ENCODE peak calls at places on chromosomes 2 and 18, in nine cellular contexts. One of them, this sample, is unnamed.

GRCh38 chr18:8908792-8909510 is 193.5 kb upstream of the NDUFV2 start:
- DNase-seq in neural progenitor cell: no peak
- DNase-seq in gastrocnemius medialis: no peak
- DNase-seq in adrenal gland: no peak
- DNase-seq in small intestine: no peak
- DNase-seq in heart right ventricle: no peak
- DNase-seq in aorta: no peak
- DNase-seq in lower lobe of right lung: no peak
- DNase-seq in right lobe of liver: no peak
- DNase-seq in this sample: no peak

GRCh38 chr2:218035463-218036100 is 32.8 kb upstream of the TNS1 start:
- DNase-seq in neural progenitor cell: no peak
- DNase-seq in gastrocnemius medialis: no peak
- DNase-seq in adrenal gland: peak; percentile 11
- DNase-seq in small intestine: no peak
- DNase-seq in heart right ventricle: no peak
- DNase-seq in aorta: peak; percentile 74
- DNase-seq in lower lobe of right lung: no peak
- DNase-seq in right lobe of liver: no peak
- DNase-seq in this sample: no peak

GRCh38 chr2:27752551-27753237 is 18.8 kb upstream of the MRPL33 start:
- DNase-seq in neural progenitor cell: peak; percentile 39
- DNase-seq in gastrocnemius medialis: no peak
- DNase-seq in adrenal gland: no peak
- DNase-seq in small intestine: peak; percentile 93
- DNase-seq in heart right ventricle: no peak
- DNase-seq in aorta: no peak
- DNase-seq in lower lobe of right lung: no peak
- DNase-seq in right lobe of liver: no peak
- DNase-seq in this sample: peak; percentile 17

GRCh38 chr2:73053316-73054114 is 18.0 kb downstream of the SFXN5 start:
- DNase-seq in neural progenitor cell: no peak
- DNase-seq in gastrocnemius medialis: no peak
- DNase-seq in adrenal gland: no peak
- DNase-seq in small intestine: no peak
- DNase-seq in heart right ventricle: no peak
- DNase-seq in aorta: no peak
- DNase-seq in lower lobe of right lung: no peak
- DNase-seq in right lobe of liver: no peak
- DNase-seq in this sample: no peak

GRCh38 chr2:217703999-217704398 is 298.8 kb downstream of the TNS1 start:
- DNase-seq in neural progenitor cell: no peak
- DNase-seq in gastrocnemius medialis: no peak
- DNase-seq in adrenal gland: no peak
- DNase-seq in small intestine: no peak
- DNase-seq in heart right ventricle: no peak
- DNase-seq in aorta: no peak
- DNase-seq in lower lobe of right lung: no peak
- DNase-seq in right lobe of liver: no peak
- DNase-seq in this sample: no peak

GRCh38 chr18:77087391-77088141 is 45.0 kb downstream of the MBP start:
- DNase-seq in neural progenitor cell: peak; percentile 73
- DNase-seq in gastrocnemius medialis: no peak
- DNase-seq in adrenal gland: no peak
- DNase-seq in small intestine: peak; percentile 36
- DNase-seq in heart right ventricle: peak; percentile 58
- DNase-seq in aorta: peak; percentile 89
- DNase-seq in lower lobe of right lung: peak; percentile 71
- DNase-seq in right lobe of liver: no peak
- DNase-seq in this sample: peak; percentile 71

GRCh38 chr18:34971313-34971712 is 69.9 kb upstream of the MAPRE2 start:
- DNase-seq in neural progenitor cell: no peak
- DNase-seq in gastrocnemius medialis: no peak
- DNase-seq in adrenal gland: no peak
- DNase-seq in small intestine: no peak
- DNase-seq in heart right ventricle: no peak
- DNase-seq in aorta: no peak
- DNase-seq in lower lobe of right lung: no peak
- DNase-seq in right lobe of liver: no peak
- DNase-seq in this sample: no peak

GRCh38 chr18:7901657-7902056 is 334.5 kb downstream of the PTPRM start:
- DNase-seq in neural progenitor cell: no peak
- DNase-seq in gastrocnemius medialis: no peak
- DNase-seq in adrenal gland: no peak
- DNase-seq in small intestine: no peak
- DNase-seq in heart right ventricle: no peak
- DNase-seq in aorta: no peak
- DNase-seq in lower lobe of right lung: no peak
- DNase-seq in right lobe of liver: no peak
- DNase-seq in this sample: no peak

GRCh38 chr2:32553829-32554432 is 73.9 kb upstream of the TTC27 start:
- DNase-seq in neural progenitor cell: peak; percentile 37
- DNase-seq in gastrocnemius medialis: no peak
- DNase-seq in adrenal gland: no peak
- DNase-seq in small intestine: peak; percentile 9
- DNase-seq in heart right ventricle: no peak
- DNase-seq in aorta: no peak
- DNase-seq in lower lobe of right lung: no peak
- DNase-seq in right lobe of liver: no peak
- DNase-seq in this sample: peak; percentile 73

GRCh38 chr2:53622141-53622540 is 145.5 kb upstream of the CHAC2 start:
- DNase-seq in neural progenitor cell: no peak
- DNase-seq in gastrocnemius medialis: no peak
- DNase-seq in adrenal gland: no peak
- DNase-seq in small intestine: no peak
- DNase-seq in heart right ventricle: no peak
- DNase-seq in aorta: no peak
- DNase-seq in lower lobe of right lung: no peak
- DNase-seq in right lobe of liver: no peak
- DNase-seq in this sample: no peak

GRCh38 chr2:235639885-235640284 is 146.0 kb downstream of the AGAP1 start:
- DNase-seq in neural progenitor cell: no peak
- DNase-seq in gastrocnemius medialis: no peak
- DNase-seq in adrenal gland: no peak
- DNase-seq in small intestine: no peak
- DNase-seq in heart right ventricle: no peak
- DNase-seq in aorta: no peak
- DNase-seq in lower lobe of right lung: no peak
- DNase-seq in right lobe of liver: no peak
- DNase-seq in this sample: no peak

GRCh38 chr2:235094457-235094856 is 142.6 kb downstream of the SH3BP4 start:
- DNase-seq in neural progenitor cell: no peak
- DNase-seq in gastrocnemius medialis: no peak
- DNase-seq in adrenal gland: no peak
- DNase-seq in small intestine: no peak
- DNase-seq in heart right ventricle: no peak
- DNase-seq in aorta: no peak
- DNase-seq in lower lobe of right lung: no peak
- DNase-seq in right lobe of liver: no peak
- DNase-seq in this sample: no peak

GRCh38 chr18:22734103-22734661 is 198.9 kb upstream of the RBBP8 start:
- DNase-seq in neural progenitor cell: no peak
- DNase-seq in gastrocnemius medialis: no peak
- DNase-seq in adrenal gland: no peak
- DNase-seq in small intestine: no peak
- DNase-seq in heart right ventricle: no peak
- DNase-seq in aorta: no peak
- DNase-seq in lower lobe of right lung: no peak
- DNase-seq in right lobe of liver: no peak
- DNase-seq in this sample: no peak

GRCh38 chr2:129281761-129282160 is 697.7 kb upstream of the RAB6C start:
- DNase-seq in neural progenitor cell: no peak
- DNase-seq in gastrocnemius medialis: no peak
- DNase-seq in adrenal gland: no peak
- DNase-seq in small intestine: no peak
- DNase-seq in heart right ventricle: no peak
- DNase-seq in aorta: no peak
- DNase-seq in lower lobe of right lung: no peak
- DNase-seq in right lobe of liver: no peak
- DNase-seq in this sample: peak; percentile 58

GRCh38 chr2:27958711-27959378 is 68.3 kb downstream of the BABAM2 start:
- DNase-seq in neural progenitor cell: peak; percentile 35
- DNase-seq in gastrocnemius medialis: no peak
- DNase-seq in adrenal gland: no peak
- DNase-seq in small intestine: no peak
- DNase-seq in heart right ventricle: no peak
- DNase-seq in aorta: no peak
- DNase-seq in lower lobe of right lung: no peak
- DNase-seq in right lobe of liver: no peak
- DNase-seq in this sample: no peak

GRCh38 chr2:139721454-139721995 is 941.3 kb upstream of the NXPH2 start:
- DNase-seq in neural progenitor cell: peak; percentile 38
- DNase-seq in gastrocnemius medialis: no peak
- DNase-seq in adrenal gland: no peak
- DNase-seq in small intestine: no peak
- DNase-seq in heart right ventricle: no peak
- DNase-seq in aorta: no peak
- DNase-seq in lower lobe of right lung: no peak
- DNase-seq in right lobe of liver: no peak
- DNase-seq in this sample: peak; percentile 5

GRCh38 chr2:240974771-240975572 is 23.4 kb upstream of the SNED1 start:
- DNase-seq in neural progenitor cell: no peak
- DNase-seq in gastrocnemius medialis: no peak
- DNase-seq in adrenal gland: no peak
- DNase-seq in small intestine: no peak
- DNase-seq in heart right ventricle: no peak
- DNase-seq in aorta: no peak
- DNase-seq in lower lobe of right lung: peak; percentile 19
- DNase-seq in right lobe of liver: no peak
- DNase-seq in this sample: no peak

GRCh38 chr18:10299686-10300085 is 154.7 kb upstream of the APCDD1 start:
- DNase-seq in neural progenitor cell: no peak
- DNase-seq in gastrocnemius medialis: no peak
- DNase-seq in adrenal gland: no peak
- DNase-seq in small intestine: no peak
- DNase-seq in heart right ventricle: no peak
- DNase-seq in aorta: no peak
- DNase-seq in lower lobe of right lung: no peak
- DNase-seq in right lobe of liver: no peak
- DNase-seq in this sample: no peak

DNA sequence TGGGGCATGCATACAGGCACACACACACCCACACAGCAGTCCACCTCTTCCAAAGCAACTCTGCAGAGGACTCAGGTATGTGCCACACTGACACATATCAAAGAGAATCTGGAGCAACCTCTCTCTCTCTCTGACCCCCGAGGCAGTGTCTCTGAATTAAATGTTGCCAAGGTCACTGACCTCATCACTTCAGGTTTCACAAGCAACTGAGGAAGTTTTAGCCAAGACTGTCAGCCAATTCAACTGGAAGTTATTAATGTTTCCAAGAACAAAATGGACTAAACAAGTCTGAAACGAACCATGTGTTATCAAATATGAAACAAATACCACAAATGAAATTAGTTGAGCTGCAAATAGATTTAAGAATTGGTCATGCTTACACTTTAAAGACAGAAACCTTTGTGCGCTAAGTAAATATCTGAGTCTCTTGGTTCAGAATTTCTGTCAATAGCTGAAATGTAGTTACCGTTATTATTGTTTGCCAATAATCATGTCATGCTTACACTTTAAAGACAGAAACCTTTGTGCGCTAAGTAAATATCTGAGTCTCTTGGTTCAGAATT is 86.1 kb downstream of the SLC25A12 start:
- DNase-seq in neural progenitor cell: no peak
- DNase-seq in gastrocnemius medialis: no peak
- DNase-seq in adrenal gland: no peak
- DNase-seq in small intestine: no peak
- DNase-seq in heart right ventricle: no peak
- DNase-seq in aorta: no peak
- DNase-seq in lower lobe of right lung: no peak
- DNase-seq in right lobe of liver: no peak
- DNase-seq in this sample: no peak
- H3K27ac ChIP-seq in neural progenitor cell: no peak overlapping the region
- H3K27ac ChIP-seq in gastrocnemius medialis: no peak overlapping the region
- H3K27ac ChIP-seq in adrenal gland: no peak overlapping the region
- H3K27ac ChIP-seq in small intestine: no peak overlapping the region
- H3K27ac ChIP-seq in heart right ventricle: no peak overlapping the region
- H3K27ac ChIP-seq in aorta: no peak overlapping the region
- H3K27ac ChIP-seq in lower lobe of right lung: no peak overlapping the region
- H3K27ac ChIP-seq in right lobe of liver: no peak overlapping the region
- H3K27ac ChIP-seq in this sample: no peak overlapping the region

GRCh38 chr18:14916851-14917250 is 168.9 kb downstream of the ANKRD30B start:
- DNase-seq in neural progenitor cell: no peak
- DNase-seq in gastrocnemius medialis: no peak
- DNase-seq in adrenal gland: no peak
- DNase-seq in small intestine: no peak
- DNase-seq in heart right ventricle: no peak
- DNase-seq in aorta: no peak
- DNase-seq in lower lobe of right lung: no peak
- DNase-seq in right lobe of liver: no peak
- DNase-seq in this sample: no peak
- H3K9me3 ChIP-seq in neural progenitor cell: peaks cover 10% of the 10 kb centered on the region
- H3K9me3 ChIP-seq in gastrocnemius medialis: no peaks in the 10 kb centered on the region
- H3K9me3 ChIP-seq in adrenal gland: no peaks in the 10 kb centered on the region
- H3K9me3 ChIP-seq in small intestine: no peaks in the 10 kb centered on the region
- H3K9me3 ChIP-seq in heart right ventricle: no peaks in the 10 kb centered on the region
- H3K9me3 ChIP-seq in aorta: no peaks in the 10 kb centered on the region
- H3K9me3 ChIP-seq in lower lobe of right lung: no peaks in the 10 kb centered on the region
- H3K9me3 ChIP-seq in right lobe of liver: no peaks in the 10 kb centered on the region
- H3K9me3 ChIP-seq in this sample: no peaks in the 10 kb centered on the region

DNA sequence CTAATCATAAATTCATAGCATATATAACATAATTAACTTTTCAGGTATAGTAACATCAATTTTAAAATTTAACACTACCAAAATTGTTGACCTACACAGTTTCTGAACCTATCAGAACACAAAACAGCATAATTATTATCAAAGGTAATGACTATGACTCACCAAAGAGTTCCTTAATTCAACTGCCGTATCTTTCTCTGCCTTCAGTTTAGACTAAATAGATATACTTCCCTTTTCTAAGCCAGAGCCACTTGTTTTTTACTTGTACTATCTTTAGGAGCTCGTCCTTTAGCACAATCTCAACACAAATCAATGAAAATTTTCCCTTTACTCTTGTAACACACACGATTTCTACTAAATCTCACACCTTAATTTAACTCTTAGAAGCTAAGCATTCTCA is 54.4 kb downstream of the CCDC88A start:
- DNase-seq in neural progenitor cell: no peak
- DNase-seq in gastrocnemius medialis: no peak
- DNase-seq in adrenal gland: no peak
- DNase-seq in small intestine: no peak
- DNase-seq in heart right ventricle: no peak
- DNase-seq in aorta: no peak
- DNase-seq in lower lobe of right lung: no peak
- DNase-seq in right lobe of liver: no peak
- DNase-seq in this sample: no peak
- H3K4me3 ChIP-seq in neural progenitor cell: no peak overlapping the region
- H3K4me3 ChIP-seq in gastrocnemius medialis: no peak overlapping the region
- H3K4me3 ChIP-seq in adrenal gland: no peak overlapping the region
- H3K4me3 ChIP-seq in small intestine: no peak overlapping the region
- H3K4me3 ChIP-seq in heart right ventricle: no peak overlapping the region
- H3K4me3 ChIP-seq in aorta: no peak overlapping the region
- H3K4me3 ChIP-seq in lower lobe of right lung: no peak overlapping the region
- H3K4me3 ChIP-seq in right lobe of liver: no peak overlapping the region
- H3K4me3 ChIP-seq in this sample: no peak overlapping the region

DNA sequence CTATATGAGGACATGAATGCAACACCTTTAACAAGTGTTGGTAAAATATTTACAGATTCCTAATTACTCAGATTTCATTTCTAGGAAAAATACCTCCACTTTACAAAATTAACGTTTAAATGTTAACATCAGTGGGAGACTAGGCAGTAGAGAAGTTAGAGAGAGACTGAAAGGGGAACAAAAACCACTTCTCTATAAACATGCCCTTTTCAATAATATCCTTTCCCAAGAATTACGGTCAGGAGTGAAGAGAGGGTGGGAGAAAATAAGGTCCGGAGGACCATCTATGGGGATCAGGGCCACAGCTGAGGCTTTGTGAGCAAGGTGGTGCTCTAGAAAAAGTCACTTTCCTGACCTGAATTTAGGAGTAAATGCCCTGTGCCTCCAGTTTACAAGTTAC is 65.3 kb upstream of the WIPF1 start:
- DNase-seq in neural progenitor cell: no peak
- DNase-seq in gastrocnemius medialis: no peak
- DNase-seq in adrenal gland: no peak
- DNase-seq in small intestine: no peak
- DNase-seq in heart right ventricle: no peak
- DNase-seq in aorta: no peak
- DNase-seq in lower lobe of right lung: no peak
- DNase-seq in right lobe of liver: no peak
- DNase-seq in this sample: no peak
- H3K27ac ChIP-seq in neural progenitor cell: no peak overlapping the region
- H3K27ac ChIP-seq in gastrocnemius medialis: no peak overlapping the region
- H3K27ac ChIP-seq in adrenal gland: peak overlapping the region; percentile 54
- H3K27ac ChIP-seq in small intestine: no peak overlapping the region
- H3K27ac ChIP-seq in heart right ventricle: peak overlapping the region; percentile 46
- H3K27ac ChIP-seq in aorta: peak overlapping the region; percentile 95
- H3K27ac ChIP-seq in lower lobe of right lung: no peak overlapping the region
- H3K27ac ChIP-seq in right lobe of liver: no peak overlapping the region
- H3K27ac ChIP-seq in this sample: no peak overlapping the region

This sample was measured in cardiac muscle cell.